ENCODE peak calls at places on chromosomes 2 and 18, in eight cellular contexts. C is activated T-cell treated with anti-CD3 and anti-CD28 coated beads for 1 hour; Z is NCI-H146; I is lower lobe of right lung; A is activated T-helper 9 cell treated with anti-CD3 and anti-CD28 coated beads, Interleukin-2, amount 50 U/mL, for 16 hours; X is ovary; F is nucleus accumbens; Y is NCI-H1092 treated with DMSO at 0.1 percent for 48 hours. J is an unnamed sample.

GRCh38 chr2:172674034-172674967 is 61.3 kb upstream of the RAPGEF4 start:
- DNase-seq in A (peak), Z (no peak), C (no peak), X (no peak), Y (no peak), I (peak), F (no peak), J (no peak)

GRCh38 chr18:13582283-13582682 is 144.1 kb downstream of the FAM210A start:
- DNase-seq in X (no peak), Y (no peak), Z (no peak), I (no peak), A (no peak), F (no peak), C (no peak), J (no peak)

GRCh38 chr18:32086866-32087265 is 4.8 kb upstream of the RNF138 start:
- DNase-seq in A (no peak), C (no peak), I (no peak), F (no peak), Z (no peak), X (no peak), Y (no peak), J (no peak)

GRCh38 chr2:167925775-167926174 is 321.6 kb downstream of the STK39 start:
- DNase-seq in F (no peak), C (no peak), Z (peak), A (no peak), Y (no peak), I (no peak), X (no peak), J (no peak)

GRCh38 chr2:56448999-56449431 is 265.2 kb downstream of the CCDC85A start:
- DNase-seq in I (peak), Z (peak), F (no peak), A (no peak), X (no peak), C (no peak), Y (no peak), J (peak)

GRCh38 chr2:235521844-235522243 is 28.0 kb downstream of the AGAP1 start:
- DNase-seq in F (no peak), X (no peak), Z (peak), Y (peak), I (no peak), C (no peak), A (no peak), J (peak)

GRCh38 chr18:48037481-48038271 is 107.2 kb upstream of the SMAD2 start:
- DNase-seq in Y (peak), A (no peak), C (no peak), X (peak), F (no peak), I (no peak), Z (peak), J (no peak)

GRCh38 chr2:222283634-222284033 is 15.2 kb downstream of the PAX3 start:
- DNase-seq in Z (no peak), X (no peak), F (no peak), I (no peak), Y (no peak), A (no peak), C (no peak), J (no peak)